ENCODE peak calls at places on chromosomes 11 and 22, in seven cellular contexts. One of them, this sample, is unnamed.

GRCh38 chr11:121559812-121560211 is 107.0 kb upstream of the SORL1-AS1 start:
- DNase-seq in body of pancreas: no peak
- DNase-seq in cardiac fibroblast: no peak
- DNase-seq in kidney: no peak
- DNase-seq in keratinocyte: no peak
- DNase-seq in AG10803: no peak
- DNase-seq in fibroblast of mammary gland: no peak
- DNase-seq in this sample: no peak

GRCh38 chr11:67301951-67302516 is 1.3 kb upstream of the SSH3 start:
- DNase-seq in body of pancreas: peak; percentile 67
- DNase-seq in cardiac fibroblast: peak; percentile 54
- DNase-seq in kidney: peak; percentile 90
- DNase-seq in keratinocyte: no peak
- DNase-seq in AG10803: peak; percentile 27
- DNase-seq in fibroblast of mammary gland: peak; percentile 28
- DNase-seq in this sample: no peak

GRCh38 chr11:96538104-96538503 is 148.3 kb downstream of the JRKL start:
- DNase-seq in body of pancreas: no peak
- DNase-seq in cardiac fibroblast: no peak
- DNase-seq in kidney: no peak
- DNase-seq in keratinocyte: no peak
- DNase-seq in AG10803: no peak
- DNase-seq in fibroblast of mammary gland: no peak
- DNase-seq in this sample: no peak

GRCh38 chr11:64522843-64523242 is 68.2 kb upstream of the SLC22A12 start:
- DNase-seq in body of pancreas: no peak
- DNase-seq in cardiac fibroblast: no peak
- DNase-seq in kidney: no peak
- DNase-seq in keratinocyte: no peak
- DNase-seq in AG10803: no peak
- DNase-seq in fibroblast of mammary gland: no peak
- DNase-seq in this sample: no peak

GRCh38 chr22:38927033-38927789 is 30.2 kb upstream of the APOBEC3A start:
- DNase-seq in body of pancreas: peak; percentile 91
- DNase-seq in cardiac fibroblast: peak; percentile 23
- DNase-seq in kidney: peak; percentile 90
- DNase-seq in keratinocyte: no peak
- DNase-seq in AG10803: peak; percentile 38
- DNase-seq in fibroblast of mammary gland: peak; percentile 32
- DNase-seq in this sample: peak; percentile 65

GRCh38 chr11:37712246-37712645 is 1114.2 kb upstream of the RAG2 start:
- DNase-seq in body of pancreas: no peak
- DNase-seq in cardiac fibroblast: peak; percentile 28
- DNase-seq in kidney: no peak
- DNase-seq in keratinocyte: no peak
- DNase-seq in AG10803: no peak
- DNase-seq in fibroblast of mammary gland: no peak
- DNase-seq in this sample: no peak

GRCh38 chr11:112294688-112295340 is 34.2 kb upstream of the PLET1 start:
- DNase-seq in body of pancreas: no peak
- DNase-seq in cardiac fibroblast: no peak
- DNase-seq in kidney: no peak
- DNase-seq in keratinocyte: no peak
- DNase-seq in AG10803: peak; percentile 28
- DNase-seq in fibroblast of mammary gland: no peak
- DNase-seq in this sample: no peak

GRCh38 chr11:128472128-128473110 is 114.9 kb downstream of the ETS1 start:
- DNase-seq in body of pancreas: no peak
- DNase-seq in cardiac fibroblast: peak; percentile 81
- DNase-seq in kidney: no peak
- DNase-seq in keratinocyte: no peak
- DNase-seq in AG10803: no peak
- DNase-seq in fibroblast of mammary gland: peak; percentile 84
- DNase-seq in this sample: no peak

GRCh38 chr22:20061481-20061861 is 18.6 kb upstream of the DGCR8 start:
- DNase-seq in body of pancreas: no peak
- DNase-seq in cardiac fibroblast: peak; percentile 27
- DNase-seq in kidney: no peak
- DNase-seq in keratinocyte: no peak
- DNase-seq in AG10803: no peak
- DNase-seq in fibroblast of mammary gland: peak; percentile 57
- DNase-seq in this sample: no peak

GRCh38 chr11:64078905-64079304 is 43.2 kb downstream of the FLRT1 start:
- DNase-seq in body of pancreas: no peak
- DNase-seq in cardiac fibroblast: no peak
- DNase-seq in kidney: no peak
- DNase-seq in keratinocyte: no peak
- DNase-seq in AG10803: no peak
- DNase-seq in fibroblast of mammary gland: no peak
- DNase-seq in this sample: no peak

GRCh38 chr11:120807414-120808150 is 216.3 kb upstream of the TBCEL start:
- DNase-seq in body of pancreas: no peak
- DNase-seq in cardiac fibroblast: peak; percentile 58
- DNase-seq in kidney: peak; percentile 85
- DNase-seq in keratinocyte: no peak
- DNase-seq in AG10803: peak; percentile 74
- DNase-seq in fibroblast of mammary gland: peak; percentile 75
- DNase-seq in this sample: no peak

GRCh38 chr11:120932305-120932905 is 91.5 kb upstream of the TBCEL start:
- DNase-seq in body of pancreas: no peak
- DNase-seq in cardiac fibroblast: no peak
- DNase-seq in kidney: no peak
- DNase-seq in keratinocyte: no peak
- DNase-seq in AG10803: no peak
- DNase-seq in fibroblast of mammary gland: no peak
- DNase-seq in this sample: no peak

GRCh38 chr22:49574861-49575702 is 252.6 kb downstream of the BRD1 start:
- DNase-seq in body of pancreas: no peak
- DNase-seq in cardiac fibroblast: no peak
- DNase-seq in kidney: peak; percentile 68
- DNase-seq in keratinocyte: no peak
- DNase-seq in AG10803: no peak
- DNase-seq in fibroblast of mammary gland: no peak
- DNase-seq in this sample: no peak

GRCh38 chr11:69240332-69241074 is 53.5 kb upstream of the MYEOV start:
- DNase-seq in body of pancreas: peak; percentile 51
- DNase-seq in cardiac fibroblast: peak; percentile 45
- DNase-seq in kidney: no peak
- DNase-seq in keratinocyte: no peak
- DNase-seq in AG10803: no peak
- DNase-seq in fibroblast of mammary gland: peak; percentile 26
- DNase-seq in this sample: no peak

GRCh38 chr11:115961168-115962003 is 457.2 kb upstream of the CADM1 start:
- DNase-seq in body of pancreas: no peak
- DNase-seq in cardiac fibroblast: no peak
- DNase-seq in kidney: no peak
- DNase-seq in keratinocyte: no peak
- DNase-seq in AG10803: no peak
- DNase-seq in fibroblast of mammary gland: no peak
- DNase-seq in this sample: no peak
- TF ChIP-seq CTCF in body of pancreas: no peak
- TF ChIP-seq CTCF in cardiac fibroblast: no peak
- TF ChIP-seq CTCF in kidney: no peak
- TF ChIP-seq CTCF in keratinocyte: no peak
- TF ChIP-seq CTCF in AG10803: no peak
- TF ChIP-seq CTCF in fibroblast of mammary gland: no peak
- TF ChIP-seq CTCF in this sample: no peak

GRCh38 chr11:131913267-131913666 is 542.9 kb downstream of the NTM start:
- DNase-seq in body of pancreas: no peak
- DNase-seq in cardiac fibroblast: peak; percentile 42
- DNase-seq in kidney: no peak
- DNase-seq in keratinocyte: no peak
- DNase-seq in AG10803: no peak
- DNase-seq in fibroblast of mammary gland: no peak
- DNase-seq in this sample: no peak

GRCh38 chr11:131910491-131911387 is 540.3 kb downstream of the NTM start:
- DNase-seq in body of pancreas: peak; percentile 18
- DNase-seq in cardiac fibroblast: peak; percentile 69
- DNase-seq in kidney: peak; percentile 78
- DNase-seq in keratinocyte: no peak
- DNase-seq in AG10803: peak; percentile 54
- DNase-seq in fibroblast of mammary gland: peak; percentile 38
- DNase-seq in this sample: no peak

GRCh38 chr11:131909426-131910200 is 539.2 kb downstream of the NTM start:
- DNase-seq in body of pancreas: no peak
- DNase-seq in cardiac fibroblast: peak; percentile 39
- DNase-seq in kidney: no peak
- DNase-seq in keratinocyte: no peak
- DNase-seq in AG10803: no peak
- DNase-seq in fibroblast of mammary gland: no peak
- DNase-seq in this sample: no peak

GRCh38 chr11:131914299-131914902 is 544.0 kb downstream of the NTM start:
- DNase-seq in body of pancreas: no peak
- DNase-seq in cardiac fibroblast: peak; percentile 59
- DNase-seq in kidney: no peak
- DNase-seq in keratinocyte: no peak
- DNase-seq in AG10803: peak; percentile 53
- DNase-seq in fibroblast of mammary gland: peak; percentile 43
- DNase-seq in this sample: no peak

GRCh38 chr11:131912127-131912526 is 541.7 kb downstream of the NTM start:
- DNase-seq in body of pancreas: no peak
- DNase-seq in cardiac fibroblast: no peak
- DNase-seq in kidney: no peak
- DNase-seq in keratinocyte: no peak
- DNase-seq in AG10803: no peak
- DNase-seq in fibroblast of mammary gland: no peak
- DNase-seq in this sample: no peak
- H3K4me3 ChIP-seq in body of pancreas: no peak overlapping the region
- H3K4me3 ChIP-seq in cardiac fibroblast: peak overlapping the region; percentile 86
- H3K4me3 ChIP-seq in kidney: no peak overlapping the region
- H3K4me3 ChIP-seq in keratinocyte: peak overlapping the region; percentile 72
- H3K4me3 ChIP-seq in AG10803: peak overlapping the region; percentile 84
- H3K4me3 ChIP-seq in fibroblast of mammary gland: no peak overlapping the region
- H3K4me3 ChIP-seq in this sample: no peak overlapping the region

GRCh38 chr22:45413368-45414211 is at the start of the genes RIBC2 and SMC1B:
- DNase-seq in body of pancreas: peak; percentile 83
- DNase-seq in cardiac fibroblast: peak; percentile 79
- DNase-seq in kidney: peak; percentile 81
- DNase-seq in keratinocyte: peak; percentile 30
- DNase-seq in AG10803: peak; percentile 68
- DNase-seq in fibroblast of mammary gland: peak; percentile 79
- DNase-seq in this sample: peak; percentile 71
- TF ChIP-seq CTCF in body of pancreas: no peak
- TF ChIP-seq CTCF in cardiac fibroblast: no peak
- TF ChIP-seq CTCF in kidney: no peak
- TF ChIP-seq CTCF in keratinocyte: no peak
- TF ChIP-seq CTCF in AG10803: peak; percentile 1
- TF ChIP-seq CTCF in fibroblast of mammary gland: no peak
- TF ChIP-seq CTCF in this sample: no peak

DNA sequence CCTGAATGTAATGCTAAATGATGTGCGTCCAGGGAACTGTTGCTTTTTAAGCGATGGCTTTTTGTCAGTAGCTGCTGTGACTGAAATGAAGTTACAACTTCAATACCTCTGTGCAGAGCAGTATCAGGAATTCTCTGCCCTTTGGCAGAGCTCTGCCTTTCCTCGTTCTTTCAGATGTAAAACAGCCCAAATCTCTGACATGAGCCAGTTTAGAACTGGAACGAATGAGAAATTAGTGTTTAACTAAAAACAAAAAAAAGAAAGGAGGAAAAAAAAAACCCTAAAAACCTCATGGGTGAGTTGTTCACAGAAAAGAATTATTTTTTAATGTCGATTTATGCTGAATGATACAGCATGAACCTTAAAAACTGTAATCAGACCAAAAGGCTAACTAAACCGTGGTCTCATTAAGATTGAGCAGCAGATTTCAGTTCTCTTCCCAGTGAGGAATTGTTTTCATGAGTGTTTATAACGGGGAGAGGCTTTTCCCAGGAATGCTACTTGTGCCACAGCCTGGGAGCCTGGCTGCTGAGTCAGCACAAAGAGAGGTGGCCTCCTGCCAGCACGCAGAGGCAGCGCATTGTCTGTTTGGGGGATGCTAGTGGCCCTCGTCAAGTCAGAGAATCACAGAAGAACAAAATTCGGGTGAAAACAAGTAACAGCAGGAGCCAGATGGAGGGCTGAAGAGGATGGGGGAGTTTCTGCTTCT is 146.2 kb upstream of the RASSF10 start:
- DNase-seq in body of pancreas: peak; percentile 50
- DNase-seq in cardiac fibroblast: peak; percentile 77
- DNase-seq in kidney: peak; percentile 86
- DNase-seq in keratinocyte: no peak
- DNase-seq in AG10803: peak; percentile 92
- DNase-seq in fibroblast of mammary gland: peak; percentile 82
- DNase-seq in this sample: peak; percentile 59
- H3K4me3 ChIP-seq in body of pancreas: no peak overlapping the region
- H3K4me3 ChIP-seq in cardiac fibroblast: no peak overlapping the region
- H3K4me3 ChIP-seq in kidney: peak overlapping the region; percentile 11
- H3K4me3 ChIP-seq in keratinocyte: no peak overlapping the region
- H3K4me3 ChIP-seq in AG10803: no peak overlapping the region
- H3K4me3 ChIP-seq in fibroblast of mammary gland: no peak overlapping the region
- H3K4me3 ChIP-seq in this sample: peak overlapping the region; percentile 14

DNA sequence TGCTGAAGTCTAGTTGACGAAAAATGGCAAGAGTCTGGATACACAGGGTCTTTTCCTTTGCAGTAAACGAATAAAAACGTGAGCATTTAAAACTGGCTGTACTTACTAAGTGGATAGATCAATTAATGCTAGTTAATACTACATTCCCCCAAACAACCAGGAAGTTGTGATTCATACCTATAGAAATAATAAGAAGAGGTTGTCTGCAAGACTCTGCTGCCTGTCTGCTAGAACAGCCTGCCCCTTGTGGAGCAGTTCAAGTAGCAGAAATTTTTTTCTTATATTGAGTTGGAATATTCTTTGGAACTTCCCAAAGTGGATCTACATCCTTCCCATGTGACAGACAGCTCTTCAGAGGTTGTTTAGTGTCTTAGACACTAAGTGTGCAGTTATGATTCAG is 86.8 kb downstream of the TEAD1 start:
- DNase-seq in body of pancreas: no peak
- DNase-seq in cardiac fibroblast: peak; percentile 61
- DNase-seq in kidney: no peak
- DNase-seq in keratinocyte: no peak
- DNase-seq in AG10803: no peak
- DNase-seq in fibroblast of mammary gland: peak; percentile 53
- DNase-seq in this sample: no peak
- TF ChIP-seq CTCF in body of pancreas: no peak
- TF ChIP-seq CTCF in cardiac fibroblast: peak; percentile 48
- TF ChIP-seq CTCF in kidney: no peak
- TF ChIP-seq CTCF in keratinocyte: peak; percentile 64
- TF ChIP-seq CTCF in AG10803: peak; percentile 35
- TF ChIP-seq CTCF in fibroblast of mammary gland: peak; percentile 49
- TF ChIP-seq CTCF in this sample: no peak

GRCh38 chr22:40413873-40414272 is 43.5 kb downstream of the SGSM3 start:
- DNase-seq in body of pancreas: no peak
- DNase-seq in cardiac fibroblast: no peak
- DNase-seq in kidney: no peak
- DNase-seq in keratinocyte: no peak
- DNase-seq in AG10803: no peak
- DNase-seq in fibroblast of mammary gland: no peak
- DNase-seq in this sample: no peak
- H3K4me3 ChIP-seq in body of pancreas: no peak overlapping the region
- H3K4me3 ChIP-seq in cardiac fibroblast: no peak overlapping the region
- H3K4me3 ChIP-seq in kidney: no peak overlapping the region
- H3K4me3 ChIP-seq in keratinocyte: no peak overlapping the region
- H3K4me3 ChIP-seq in AG10803: no peak overlapping the region
- H3K4me3 ChIP-seq in fibroblast of mammary gland: no peak overlapping the region
- H3K4me3 ChIP-seq in this sample: no peak overlapping the region